ENCODE peak calls at places on chromosomes 6 and 20, in four cellular contexts. S, C, L and N are unnamed samples.
A peak's percentile ranks its signal among the peaks of the same experiment; 100 is the strongest.

GRCh38 chr6:74964871-74965441 is 240.9 kb downstream of the COL12A1 start:
- DNase-seq in S (no peak), C (no peak), L (peak; percentile 57), N (no peak)

GRCh38 chr6:29516108-29516507 is 28.4 kb upstream of the MAS1L start:
- DNase-seq in S (peak; percentile 72), C (peak; percentile 35), L (peak; percentile 5), N (peak; percentile 6)

GRCh38 chr20:49572857-49573256 is 4.9 kb upstream of the PTGIS start:
- DNase-seq in S (no peak), C (no peak), L (no peak), N (peak; percentile 38)

GRCh38 chr6:170045981-170046667 is 244.8 kb downstream of the DLL1 start:
- DNase-seq in S (no peak), C (no peak), L (no peak), N (no peak)

GRCh38 chr20:58014628-58015315 is 213.7 kb downstream of the ANKRD60 start:
- DNase-seq in S (peak; percentile 75), C (no peak), L (no peak), N (peak; percentile 26)

GRCh38 chr6:85792278-85792677 is 149.6 kb upstream of the SYNCRIP start:
- DNase-seq in S (peak; percentile 3), C (no peak), L (peak; percentile 1), N (no peak)

GRCh38 chr20:44650777-44651493 is 564 bp downstream of the ADA start:
- DNase-seq in S (no peak), C (no peak), L (no peak), N (peak; percentile 62)

GRCh38 chr6:127462391-127462790 is 3.2 kb upstream of the KIAA0408 start:
- DNase-seq in S (no peak), C (no peak), L (peak; percentile 10), N (no peak)

GRCh38 chr20:41290804-41291389 is 26.6 kb downstream of the ZHX3 start:
- DNase-seq in S (no peak), C (no peak), L (no peak), N (no peak)

GRCh38 chr6:33716890-33717632 is 5.6 kb upstream of the UQCC2 start:
- DNase-seq in S (no peak), C (no peak), L (no peak), N (no peak)

GRCh38 chr20:49787371-49788357 is 25.0 kb upstream of the SLC9A8 start:
- DNase-seq in S (no peak), C (no peak), L (no peak), N (no peak)

GRCh38 chr20:35918021-35918420 is 36.3 kb downstream of the SCAND1 start:
- DNase-seq in S (no peak), C (no peak), L (no peak), N (no peak)

GRCh38 chr6:128655978-128656498 is 135.6 kb upstream of the PTPRK start:
- DNase-seq in S (peak; percentile 97), C (peak; percentile 84), L (peak; percentile 93), N (no peak)

GRCh38 chr6:147201885-147202515 is 2.2 kb upstream of the STXBP5 start:
- DNase-seq in S (peak; percentile 50), C (no peak), L (peak; percentile 21), N (no peak)

GRCh38 chr6:39517763-39518162 is 195.3 kb upstream of the KCNK16 start:
- DNase-seq in S (peak; percentile 82), C (no peak), L (no peak), N (no peak)

GRCh38 chr20:48471176-48471575 is 356.6 kb downstream of the PREX1 start:
- DNase-seq in S (no peak), C (no peak), L (no peak), N (no peak)

GRCh38 chr20:63492518-63492917 is 6.4 kb downstream of the EEF1A2 start:
- DNase-seq in S (no peak), C (no peak), L (no peak), N (no peak)

GRCh38 chr20:58192567-58192966 is 35.9 kb downstream of the ANKRD60 start:
- DNase-seq in S (no peak), C (no peak), L (no peak), N (peak; percentile 42)

GRCh38 chr20:37202267-37202943 is 23.1 kb upstream of the MROH8 start:
- DNase-seq in S (peak; percentile 98), C (peak; percentile 86), L (peak; percentile 98), N (peak; percentile 35)

GRCh38 chr6:82687855-82688254 is 324.2 kb downstream of the TPBG start:
- DNase-seq in S (no peak), C (no peak), L (no peak), N (no peak)

GRCh38 chr6:82691997-82692396 is 328.4 kb downstream of the TPBG start:
- DNase-seq in S (no peak), C (no peak), L (no peak), N (no peak)

GRCh38 chr6:82686719-82687118 is 323.1 kb downstream of the TPBG start:
- DNase-seq in S (no peak), C (no peak), L (no peak), N (no peak)

DNA sequence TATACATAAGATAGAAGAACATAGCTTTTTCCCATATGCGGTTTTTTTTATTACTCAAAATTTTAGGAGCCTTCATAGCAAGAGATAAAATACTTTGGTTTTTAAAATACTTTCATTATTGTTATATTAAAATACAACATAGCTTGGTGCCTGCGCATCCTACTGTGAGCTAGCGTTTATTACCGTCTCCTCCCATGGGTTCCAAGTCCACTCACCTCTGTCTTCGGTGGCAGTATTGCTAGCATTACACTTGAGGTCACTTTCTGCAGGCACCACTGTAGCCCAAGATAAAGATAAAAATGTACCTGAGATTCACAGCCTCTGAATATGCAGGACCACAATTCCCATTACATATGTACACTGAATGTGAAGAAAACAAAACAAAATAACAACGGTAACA is 326.7 kb downstream of the TPBG start:
- DNase-seq in S (no peak), C (no peak), L (no peak), N (no peak)
- H4K20me1 ChIP-seq in S (no peaks in the 10 kb centered on the region), C (no peaks in the 10 kb centered on the region), L (no peaks in the 10 kb centered on the region), N (no peaks in the 10 kb centered on the region)

DNA sequence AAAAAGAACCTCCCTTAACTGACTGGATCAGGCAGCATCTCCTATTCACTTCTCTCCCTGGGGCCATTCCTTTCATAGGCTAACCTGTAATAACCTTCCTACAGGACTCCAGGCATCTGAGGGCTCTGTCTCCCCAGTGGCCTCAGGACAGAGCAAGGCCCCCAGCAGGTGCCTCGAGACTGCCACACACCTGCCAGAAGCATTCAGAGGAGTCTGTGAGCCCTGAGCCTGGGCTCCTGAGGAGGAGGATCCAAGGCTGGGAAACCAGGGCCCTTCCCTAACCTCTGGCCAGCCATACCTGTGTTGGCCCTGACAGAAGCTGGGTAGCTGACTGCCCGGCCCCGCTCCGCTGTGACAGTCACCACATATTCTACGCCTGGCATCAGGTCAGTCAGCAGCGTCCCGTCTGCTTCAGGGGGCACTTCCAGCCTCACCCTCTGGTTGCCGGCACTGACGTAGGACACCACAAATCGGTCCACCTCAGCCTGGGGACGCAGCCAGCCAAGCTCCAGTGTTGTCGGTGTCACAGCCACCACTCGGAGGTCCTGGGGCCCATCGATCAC is 20.6 kb downstream of the TNXB start:
- DNase-seq in S (no peak), C (no peak), L (no peak), N (no peak)
- H2AFZ ChIP-seq in S (no peak overlapping the region), C (no peak overlapping the region), L (no peak overlapping the region), N (no peak overlapping the region)

GRCh38 chr6:156867121-156867520 is 89.9 kb downstream of the ARID1B start:
- DNase-seq in S (no peak), C (no peak), L (no peak), N (no peak)
- H4K20me1 ChIP-seq in S (no peaks in the 10 kb centered on the region), C (no peaks in the 10 kb centered on the region), L (peaks cover 73% of the 10 kb centered on the region), N (peaks cover 83% of the 10 kb centered on the region)

DNA sequence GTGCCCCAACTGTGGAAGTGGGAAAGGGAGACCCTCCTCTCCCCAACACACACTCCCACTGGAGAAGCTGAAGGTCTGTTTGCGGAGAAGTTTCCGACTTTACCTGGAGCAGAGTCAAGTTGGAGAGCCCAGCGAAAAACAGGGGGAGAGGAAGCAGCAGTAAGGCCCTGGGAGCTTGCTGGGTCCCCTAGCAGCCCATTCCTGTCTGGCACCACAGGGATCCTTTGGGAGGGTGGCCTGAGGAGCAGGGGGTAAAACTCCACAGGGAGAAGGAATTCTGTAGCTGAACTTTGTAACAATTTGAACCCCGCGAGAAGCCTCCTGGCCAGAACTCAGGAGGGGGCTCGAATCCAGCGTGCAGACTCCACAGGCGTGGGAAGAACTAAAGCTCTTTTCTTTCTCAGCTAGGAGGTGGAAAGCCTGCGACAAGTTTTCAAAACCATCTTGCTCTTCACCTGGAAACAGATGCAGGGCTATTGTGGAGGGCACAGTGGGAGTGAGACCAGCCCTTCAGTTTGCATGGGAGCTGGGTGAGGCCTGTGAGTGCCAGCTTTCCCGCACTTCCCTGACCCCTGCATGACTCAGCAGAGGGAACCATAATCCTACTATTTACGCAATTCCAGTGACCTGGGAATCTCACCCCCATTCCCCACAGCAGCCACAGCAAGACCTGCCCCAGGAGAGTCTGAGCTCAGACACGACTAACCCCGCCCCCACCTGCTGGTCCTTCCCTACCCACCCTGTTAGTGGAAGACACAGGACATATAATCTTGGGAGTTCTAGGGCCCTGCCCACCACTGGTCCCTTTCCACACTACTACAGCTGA is 25.8 kb downstream of the SERPINB9 start:
- DNase-seq in S (peak; percentile 35), C (no peak), L (peak; percentile 57), N (no peak)
- H2AFZ ChIP-seq in S (no peak overlapping the region), C (no peak overlapping the region), L (no peak overlapping the region), N (no peak overlapping the region)